ENCODE peak calls at places on chromosome 4, in five cellular contexts. One of them, this sample, is unnamed.

GRCh38 chr4:83558059-83558648 is 22.2 kb downstream of the GPAT3 start:
- DNase-seq in H1: no peak
- DNase-seq in GM12878: no peak
- DNase-seq in HepG2: no peak
- DNase-seq in K562: no peak
- DNase-seq in this sample: no peak

GRCh38 chr4:38747629-38748028 is 35.2 kb downstream of the TLR10 start:
- DNase-seq in H1: no peak
- DNase-seq in GM12878: no peak
- DNase-seq in K562: no peak
- DNase-seq in HepG2: no peak
- DNase-seq in this sample: no peak

GRCh38 chr4:161577604-161578301 is 586.0 kb downstream of the FSTL5 start:
- DNase-seq in HepG2: no peak
- DNase-seq in K562: no peak
- DNase-seq in H1: no peak
- DNase-seq in GM12878: no peak
- DNase-seq in this sample: no peak

GRCh38 chr4:120085705-120086104 is 19.1 kb upstream of the MAD2L1 start:
- DNase-seq in H1: no peak
- DNase-seq in K562: no peak
- DNase-seq in HepG2: no peak
- DNase-seq in GM12878: no peak
- DNase-seq in this sample: no peak

GRCh38 chr4:159069922-159070321 is 33.0 kb upstream of the RAPGEF2 start:
- DNase-seq in H1: no peak
- DNase-seq in K562: no peak
- DNase-seq in HepG2: no peak
- DNase-seq in GM12878: no peak
- DNase-seq in this sample: no peak

GRCh38 chr4:146445198-146446150 is 76.3 kb downstream of the SLC10A7 start:
- DNase-seq in GM12878: no peak
- DNase-seq in HepG2: no peak
- DNase-seq in K562: no peak
- DNase-seq in H1: no peak
- DNase-seq in this sample: no peak

GRCh38 chr4:31613946-31614623 is 893.9 kb downstream of the PCDH7 start:
- DNase-seq in GM12878: no peak
- DNase-seq in K562: no peak
- DNase-seq in HepG2: no peak
- DNase-seq in H1: no peak
- DNase-seq in this sample: peak

GRCh38 chr4:142036795-142037583 is 400.6 kb downstream of the IL15 start:
- DNase-seq in GM12878: no peak
- DNase-seq in HepG2: no peak
- DNase-seq in H1: no peak
- DNase-seq in K562: no peak
- DNase-seq in this sample: no peak

GRCh38 chr4:151770154-151770553 is 9.3 kb upstream of the GATB start:
- DNase-seq in GM12878: no peak
- DNase-seq in HepG2: no peak
- DNase-seq in K562: no peak
- DNase-seq in H1: no peak
- DNase-seq in this sample: no peak

GRCh38 chr4:1992468-1993168 is 16.2 kb downstream of the NELFA start:
- DNase-seq in H1: peak
- DNase-seq in HepG2: no peak
- DNase-seq in GM12878: no peak
- DNase-seq in K562: no peak
- DNase-seq in this sample: peak

GRCh38 chr4:147059064-147059731 is 113.5 kb upstream of the TTC29 start:
- DNase-seq in K562: no peak
- DNase-seq in GM12878: no peak
- DNase-seq in HepG2: no peak
- DNase-seq in H1: no peak
- DNase-seq in this sample: no peak

GRCh38 chr4:113874480-113874879 is 105.0 kb downstream of the ARSJ start:
- DNase-seq in GM12878: no peak
- DNase-seq in H1: no peak
- DNase-seq in K562: no peak
- DNase-seq in HepG2: no peak
- DNase-seq in this sample: no peak

GRCh38 chr4:125501661-125502060 is 186.9 kb downstream of the FAT4 start:
- DNase-seq in H1: no peak
- DNase-seq in GM12878: no peak
- DNase-seq in K562: no peak
- DNase-seq in HepG2: no peak
- DNase-seq in this sample: no peak

GRCh38 chr4:960140-960735 is 13.1 kb downstream of the DGKQ start:
- DNase-seq in H1: no peak
- DNase-seq in GM12878: no peak
- DNase-seq in HepG2: no peak
- DNase-seq in K562: no peak
- DNase-seq in this sample: peak

GRCh38 chr4:110959041-110959643 is 336.3 kb upstream of the PITX2 start:
- DNase-seq in GM12878: no peak
- DNase-seq in HepG2: peak
- DNase-seq in H1: no peak
- DNase-seq in K562: no peak
- DNase-seq in this sample: no peak

GRCh38 chr4:7195546-7196282 is 3.4 kb downstream of the SORCS2 start:
- DNase-seq in K562: no peak
- DNase-seq in HepG2: no peak
- DNase-seq in GM12878: no peak
- DNase-seq in H1: no peak
- DNase-seq in this sample: no peak

GRCh38 chr4:889516-889915 is 42.6 kb downstream of the GAK start:
- DNase-seq in GM12878: no peak
- DNase-seq in HepG2: no peak
- DNase-seq in H1: no peak
- DNase-seq in K562: no peak
- DNase-seq in this sample: no peak

GRCh38 chr4:114563536-114564315 is 34.9 kb upstream of the UGT8 start:
- DNase-seq in H1: no peak
- DNase-seq in GM12878: no peak
- DNase-seq in K562: no peak
- DNase-seq in HepG2: no peak
- DNase-seq in this sample: no peak

GRCh38 chr4:107863416-107863815 is 38.7 kb downstream of the SGMS2 start:
- DNase-seq in HepG2: no peak
- DNase-seq in GM12878: no peak
- DNase-seq in K562: no peak
- DNase-seq in H1: no peak
- DNase-seq in this sample: no peak

GRCh38 chr4:62014982-62015739 is 815.0 kb downstream of the ADGRL3 start:
- DNase-seq in HepG2: no peak
- DNase-seq in H1: no peak
- DNase-seq in GM12878: no peak
- DNase-seq in K562: no peak
- DNase-seq in this sample: no peak

GRCh38 chr4:95165926-95166524 is 382.7 kb downstream of the UNC5C start:
- DNase-seq in HepG2: peak
- DNase-seq in K562: peak
- DNase-seq in H1: no peak
- DNase-seq in GM12878: peak
- DNase-seq in this sample: no peak

GRCh38 chr4:90187148-90187884 is 60.1 kb downstream of the CCSER1 start:
- DNase-seq in HepG2: no peak
- DNase-seq in K562: no peak
- DNase-seq in GM12878: peak
- DNase-seq in H1: no peak
- DNase-seq in this sample: no peak

GRCh38 chr4:18021720-18022571 is at the start of gene LCORL:
- DNase-seq in K562: peak
- DNase-seq in H1: peak
- DNase-seq in GM12878: peak
- DNase-seq in HepG2: peak
- DNase-seq in this sample: peak

GRCh38 chr4:73869130-73870055 is at the start of gene CXCL1:
- DNase-seq in H1: no peak
- DNase-seq in HepG2: no peak
- DNase-seq in K562: peak
- DNase-seq in GM12878: no peak
- DNase-seq in this sample: peak

GRCh38 chr4:21856301-21856700 is 92.3 kb downstream of the KCNIP4 start:
- DNase-seq in K562: no peak
- DNase-seq in HepG2: no peak
- DNase-seq in H1: no peak
- DNase-seq in GM12878: no peak
- DNase-seq in this sample: no peak

GRCh38 chr4:84578540-84579409 is 4.2 kb upstream of the CDS1 start:
- DNase-seq in H1: no peak
- DNase-seq in HepG2: peak
- DNase-seq in K562: no peak
- DNase-seq in GM12878: no peak
- DNase-seq in this sample: peak

GRCh38 chr4:53010320-53010719 is 148.2 kb downstream of the RASL11B start:
- DNase-seq in GM12878: no peak
- DNase-seq in K562: no peak
- DNase-seq in HepG2: no peak
- DNase-seq in H1: no peak
- DNase-seq in this sample: no peak

GRCh38 chr4:78720994-78721677 is 55.0 kb upstream of the BMP2K start:
- DNase-seq in GM12878: no peak
- DNase-seq in K562: peak
- DNase-seq in HepG2: peak
- DNase-seq in H1: no peak
- DNase-seq in this sample: no peak

GRCh38 chr4:37767546-37767945 is 58.9 kb upstream of the PGM2 start:
- DNase-seq in K562: no peak
- DNase-seq in H1: no peak
- DNase-seq in HepG2: peak
- DNase-seq in GM12878: no peak
- DNase-seq in this sample: no peak

GRCh38 chr4:184427093-184427492 is 47.3 kb downstream of the IRF2 start:
- DNase-seq in GM12878: no peak
- DNase-seq in K562: no peak
- DNase-seq in HepG2: no peak
- DNase-seq in H1: no peak
- DNase-seq in this sample: no peak

GRCh38 chr4:15737255-15737654 is 34.4 kb downstream of the BST1 start:
- DNase-seq in HepG2: no peak
- DNase-seq in GM12878: no peak
- DNase-seq in K562: no peak
- DNase-seq in H1: no peak
- DNase-seq in this sample: no peak

GRCh38 chr4:25857403-25857802 is 5.4 kb downstream of the SEL1L3 start:
- DNase-seq in GM12878: no peak
- DNase-seq in H1: no peak
- DNase-seq in K562: no peak
- DNase-seq in HepG2: no peak
- DNase-seq in this sample: no peak

GRCh38 chr4:25857851-25858400 is 4.9 kb downstream of the SEL1L3 start:
- DNase-seq in H1: no peak
- DNase-seq in HepG2: no peak
- DNase-seq in K562: no peak
- DNase-seq in GM12878: no peak
- DNase-seq in this sample: no peak

GRCh38 chr4:25860586-25861421 is 2.0 kb downstream of the SEL1L3 start:
- DNase-seq in HepG2: no peak
- DNase-seq in H1: no peak
- DNase-seq in GM12878: no peak
- DNase-seq in K562: peak
- DNase-seq in this sample: no peak

GRCh38 chr4:25861422-25861926 is 1.3 kb downstream of the SEL1L3 start:
- DNase-seq in HepG2: no peak
- DNase-seq in GM12878: no peak
- DNase-seq in H1: no peak
- DNase-seq in K562: no peak
- DNase-seq in this sample: no peak

DNA sequence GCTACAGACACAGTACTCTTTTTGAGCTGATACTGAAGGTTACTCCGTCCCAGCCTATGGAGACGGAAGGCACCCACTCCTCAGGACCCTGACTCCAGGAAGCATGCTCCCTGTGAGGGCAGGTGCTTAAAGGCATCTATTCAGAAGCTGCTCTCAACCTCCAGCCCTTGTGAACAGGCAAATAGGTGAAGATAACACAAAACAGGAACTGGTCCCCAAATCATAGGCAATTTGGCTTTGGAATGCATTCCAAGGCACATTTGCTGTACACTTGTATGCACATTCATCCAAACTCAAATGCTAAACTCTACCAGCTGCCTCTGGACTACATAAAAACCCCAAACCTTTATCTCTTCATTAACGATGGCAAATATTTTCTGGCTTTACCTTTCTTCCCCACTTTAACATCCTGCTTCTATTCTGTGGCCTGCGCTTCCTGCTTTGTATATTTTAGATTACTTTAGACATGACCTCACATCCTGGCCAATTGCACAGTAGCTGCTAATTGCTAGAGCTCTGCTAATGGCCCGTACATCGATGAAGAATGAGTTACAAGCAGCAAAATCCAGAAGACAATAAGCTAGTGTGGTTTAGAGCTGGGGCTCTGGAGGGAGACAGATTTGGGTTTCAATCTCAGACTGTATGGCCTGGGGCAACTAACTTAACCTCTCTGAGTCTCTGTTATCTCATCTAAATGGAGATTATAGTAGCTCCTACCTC is 3.2 kb downstream of the SEL1L3 start:
- DNase-seq in HepG2: no peak
- DNase-seq in H1: no peak
- DNase-seq in GM12878: no peak
- DNase-seq in K562: no peak
- DNase-seq in this sample: no peak
- TF ChIP-seq ATF2 in HepG2: no peak
- TF ChIP-seq ATF2 in H1: no peak
- TF ChIP-seq ATF2 in GM12878: peak
- TF ChIP-seq ATF2 in K562: no peak
- TF ChIP-seq ATF2 in this sample: no peak

GRCh38 chr4:162952232-162952631 is 214.5 kb downstream of the NAF1 start:
- DNase-seq in K562: no peak
- DNase-seq in GM12878: no peak
- DNase-seq in HepG2: no peak
- DNase-seq in H1: no peak
- DNase-seq in this sample: no peak
- TF ChIP-seq ATF2 in K562: no peak
- TF ChIP-seq ATF2 in GM12878: no peak
- TF ChIP-seq ATF2 in HepG2: no peak
- TF ChIP-seq ATF2 in H1: no peak
- TF ChIP-seq ATF2 in this sample: no peak

DNA sequence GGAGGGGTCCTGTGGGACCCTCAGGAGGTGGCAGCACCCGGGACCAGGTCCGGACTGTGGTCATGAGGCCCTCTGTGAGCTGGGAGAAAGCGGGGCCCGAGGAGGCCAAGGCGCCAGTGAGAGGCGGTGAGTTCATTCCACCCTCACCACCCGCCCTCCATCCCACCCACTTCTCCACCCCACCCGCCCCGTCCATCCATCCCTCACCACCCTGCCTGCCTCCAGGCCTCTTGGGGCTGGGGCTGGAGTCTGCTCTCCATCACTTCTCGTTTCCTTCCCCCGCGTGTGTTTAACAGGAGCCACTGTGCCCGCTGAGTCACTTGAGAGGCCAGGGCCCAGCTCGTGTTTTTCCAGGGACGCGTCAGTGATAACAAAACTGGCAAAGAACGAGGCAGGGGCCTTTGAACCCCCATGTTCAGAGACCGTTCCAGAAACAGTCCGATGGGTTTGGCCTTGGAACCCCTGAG is 6.2 kb downstream of the SH3TC1 start:
- DNase-seq in K562: no peak
- DNase-seq in HepG2: no peak
- DNase-seq in GM12878: no peak
- DNase-seq in H1: no peak
- DNase-seq in this sample: no peak
- TF ChIP-seq ATF2 in K562: no peak
- TF ChIP-seq ATF2 in HepG2: no peak
- TF ChIP-seq ATF2 in GM12878: no peak
- TF ChIP-seq ATF2 in H1: no peak
- TF ChIP-seq ATF2 in this sample: no peak

GRCh38 chr4:116023049-116023448 is 909.6 kb upstream of the NDST4 start:
- DNase-seq in K562: no peak
- DNase-seq in HepG2: no peak
- DNase-seq in GM12878: no peak
- DNase-seq in H1: no peak
- DNase-seq in this sample: no peak
- TF ChIP-seq ATF2 in K562: no peak
- TF ChIP-seq ATF2 in HepG2: no peak
- TF ChIP-seq ATF2 in GM12878: no peak
- TF ChIP-seq ATF2 in H1: no peak
- TF ChIP-seq ATF2 in this sample: no peak